ENCODE peak calls at places on chromosome 5, in ten cellular contexts. C is GM12865, T is transverse colon, E is cardiac fibroblast, X is right atrium auricular region, Y is cardiac muscle cell, U is nephron progenitor cell, R is GM13977, Z is tibial nerve, I is foreskin fibroblast. J is an unnamed sample.

GRCh38 chr5:160262665-160263064 is 33.4 kb downstream of the FABP6 start:
- DNase-seq in C (peak), T (peak), E (peak), X (no peak), Y (no peak), U (peak), R (no peak), Z (no peak), I (peak), J (no peak)

GRCh38 chr5:28779161-28779754 is 1740.9 kb upstream of the CDH9 start:
- DNase-seq in C (no peak), T (no peak), E (no peak), X (no peak), Y (peak), U (no peak), R (no peak), Z (no peak), I (no peak), J (no peak)

GRCh38 chr5:159301351-159301911 is 28.9 kb downstream of the IL12B start:
- DNase-seq in C (no peak), T (no peak), E (peak), X (no peak), Y (no peak), U (no peak), R (no peak), Z (no peak), I (no peak), J (no peak)

GRCh38 chr5:150118561-150119229 is 32.3 kb upstream of the CSF1R start:
- DNase-seq in C (no peak), T (no peak), E (no peak), X (no peak), Y (no peak), U (no peak), R (no peak), Z (peak), I (no peak), J (peak)

GRCh38 chr5:43410414-43410813 is 1.8 kb downstream of the CCL28 start:
- DNase-seq in C (no peak), T (no peak), E (no peak), X (no peak), Y (no peak), U (no peak), R (no peak), Z (no peak), I (no peak), J (no peak)

GRCh38 chr5:150582281-150582791 is 58.1 kb upstream of the SYNPO start:
- DNase-seq in C (no peak), T (peak), E (peak), X (no peak), Y (peak), U (peak), R (no peak), Z (no peak), I (no peak), J (no peak)

GRCh38 chr5:40798012-40798855 is at the start of gene PRKAA1:
- DNase-seq in C (peak), T (peak), E (peak), X (peak), Y (peak), U (peak), R (peak), Z (peak), I (peak), J (no peak)

GRCh38 chr5:16936150-16937022 is at the start of gene MYO10:
- DNase-seq in C (peak), T (peak), E (peak), X (peak), Y (peak), U (peak), R (peak), Z (peak), I (peak), J (no peak)

GRCh38 chr5:50709471-50709870 is 43.0 kb downstream of the PARP8 start:
- DNase-seq in C (peak), T (no peak), E (peak), X (no peak), Y (no peak), U (no peak), R (no peak), Z (no peak), I (no peak), J (no peak)

GRCh38 chr5:110289213-110289810 is 437.2 kb downstream of the TMEM232 start:
- DNase-seq in C (no peak), T (no peak), E (no peak), X (no peak), Y (no peak), U (no peak), R (no peak), Z (no peak), I (no peak), J (no peak)

GRCh38 chr5:39015743-39016586 is 58.2 kb downstream of the RICTOR start:
- DNase-seq in C (no peak), T (no peak), E (peak), X (no peak), Y (peak), U (no peak), R (no peak), Z (no peak), I (peak), J (no peak)

GRCh38 chr5:85921590-85921989 is 696.2 kb upstream of the COX7C start:
- DNase-seq in C (no peak), T (no peak), E (no peak), X (no peak), Y (no peak), U (no peak), R (no peak), Z (no peak), I (no peak), J (no peak)

GRCh38 chr5:149771216-149771973 is 41.3 kb downstream of the PPARGC1B start:
- DNase-seq in C (no peak), T (peak), E (no peak), X (no peak), Y (no peak), U (no peak), R (no peak), Z (no peak), I (no peak), J (no peak)

GRCh38 chr5:127785098-127785927 is 82.1 kb downstream of the CCDC192 start:
- DNase-seq in C (peak), T (no peak), E (peak), X (no peak), Y (no peak), U (no peak), R (no peak), Z (no peak), I (peak), J (no peak)

GRCh38 chr5:773517-774264 is 10.8 kb downstream of the ZDHHC11B start:
- DNase-seq in C (no peak), T (no peak), E (no peak), X (no peak), Y (no peak), U (no peak), R (peak), Z (no peak), I (no peak), J (peak)

GRCh38 chr5:86880785-86881492 is 263.2 kb downstream of the COX7C start:
- DNase-seq in C (peak), T (peak), E (peak), X (peak), Y (peak), U (peak), R (peak), Z (no peak), I (peak), J (no peak)

GRCh38 chr5:110099562-110099961 is 409.8 kb downstream of the MAN2A1 start:
- DNase-seq in C (no peak), T (no peak), E (no peak), X (no peak), Y (no peak), U (no peak), R (no peak), Z (no peak), I (no peak), J (no peak)

GRCh38 chr5:132867046-132867451 is 607 bp downstream of the UQCRQ start:
- DNase-seq in C (peak), T (no peak), E (no peak), X (no peak), Y (no peak), U (no peak), R (no peak), Z (no peak), I (no peak), J (no peak)

GRCh38 chr5:109689740-109690455 is at the start of gene MAN2A1:
- DNase-seq in C (peak), T (peak), E (peak), X (peak), Y (peak), U (peak), R (peak), Z (peak), I (peak), J (no peak)

GRCh38 chr5:142872795-142873194 is 102.6 kb downstream of the ARHGAP26 start:
- DNase-seq in C (no peak), T (peak), E (peak), X (no peak), Y (peak), U (no peak), R (no peak), Z (no peak), I (no peak), J (no peak)

GRCh38 chr5:1787472-1788047 is 12.1 kb downstream of the MRPL36 start:
- DNase-seq in C (no peak), T (no peak), E (no peak), X (no peak), Y (no peak), U (no peak), R (no peak), Z (no peak), I (no peak), J (no peak)

GRCh38 chr5:86756839-86757238 is 139.1 kb downstream of the COX7C start:
- DNase-seq in C (no peak), T (no peak), E (no peak), X (no peak), Y (no peak), U (no peak), R (no peak), Z (no peak), I (no peak), J (no peak)

GRCh38 chr5:66757834-66758396 is 161.7 kb downstream of the MAST4 start:
- DNase-seq in C (no peak), T (no peak), E (no peak), X (no peak), Y (peak), U (no peak), R (no peak), Z (no peak), I (no peak), J (no peak)

GRCh38 chr5:141199359-141200235 is at the start of gene PCDHB11:
- DNase-seq in C (no peak), T (no peak), E (peak), X (no peak), Y (peak), U (peak), R (no peak), Z (no peak), I (no peak), J (no peak)
- TF ChIP-seq CTCF in C (no peak), T (no peak), E (no peak), X (no peak), Y (no peak), U (peak), R (no peak), Z (no peak), I (no peak), J (no peak)

GRCh38 chr5:74332654-74333053 is 307.9 kb downstream of the ENC1 start:
- DNase-seq in C (no peak), T (no peak), E (no peak), X (no peak), Y (no peak), U (no peak), R (no peak), Z (no peak), I (no peak), J (no peak)

GRCh38 chr5:74336286-74336685 is 304.2 kb downstream of the ENC1 start:
- DNase-seq in C (no peak), T (no peak), E (no peak), X (no peak), Y (peak), U (peak), R (no peak), Z (no peak), I (no peak), J (no peak)

GRCh38 chr5:74337252-74338100 is 303.1 kb downstream of the ENC1 start:
- DNase-seq in C (no peak), T (no peak), E (no peak), X (no peak), Y (no peak), U (no peak), R (no peak), Z (no peak), I (no peak), J (no peak)

GRCh38 chr5:74334034-74334433 is 306.5 kb downstream of the ENC1 start:
- DNase-seq in C (no peak), T (no peak), E (no peak), X (no peak), Y (no peak), U (no peak), R (no peak), Z (no peak), I (no peak), J (no peak)

GRCh38 chr5:74334434-74335364 is 305.8 kb downstream of the ENC1 start:
- DNase-seq in C (no peak), T (no peak), E (no peak), X (no peak), Y (no peak), U (no peak), R (no peak), Z (no peak), I (no peak), J (no peak)
- TF ChIP-seq CTCF in C (no peak), T (no peak), E (no peak), X (no peak), Y (no peak), U (no peak), R (no peak), Z (no peak), I (no peak), J (no peak)

GRCh38 chr5:148639081-148639480 is 15.2 kb downstream of the HTR4 start:
- DNase-seq in C (no peak), T (no peak), E (no peak), X (no peak), Y (no peak), U (no peak), R (no peak), Z (no peak), I (no peak), J (no peak)
- TF ChIP-seq CTCF in C (no peak), T (no peak), E (no peak), X (no peak), Y (no peak), U (no peak), R (no peak), Z (no peak), I (no peak), J (no peak)

GRCh38 chr5:81519217-81519905 is 125.4 kb upstream of the ACOT12 start:
- DNase-seq in C (no peak), T (no peak), E (no peak), X (no peak), Y (no peak), U (no peak), R (no peak), Z (no peak), I (no peak), J (no peak)

GRCh38 chr5:81517462-81517861 is 123.5 kb upstream of the ACOT12 start:
- DNase-seq in C (no peak), T (no peak), E (peak), X (no peak), Y (no peak), U (no peak), R (no peak), Z (no peak), I (peak), J (no peak)

GRCh38 chr5:81513468-81513867 is 119.5 kb upstream of the ACOT12 start:
- DNase-seq in C (no peak), T (no peak), E (no peak), X (no peak), Y (no peak), U (no peak), R (no peak), Z (no peak), I (no peak), J (no peak)

GRCh38 chr5:81513982-81514381 is 120.0 kb upstream of the ACOT12 start:
- DNase-seq in C (no peak), T (no peak), E (peak), X (no peak), Y (no peak), U (no peak), R (no peak), Z (no peak), I (no peak), J (no peak)
- TF ChIP-seq CTCF in C (peak), T (peak), E (peak), X (peak), Y (peak), U (no peak), R (peak), Z (no peak), I (no peak), J (no peak)